ENCODE peak calls at places on chromosomes 3 and 15, in nine cellular contexts. One of them, this sample, is unnamed. For H3K4me1, the result is how much of the 10 kb centered on the place peaks cover.

GRCh38 chr3:47019201-47019600 is 39.7 kb downstream of the NBEAL2 start:
- DNase-seq in psoas muscle: no peak
- DNase-seq in right lobe of liver: no peak
- DNase-seq in neural progenitor cell: no peak
- DNase-seq in adipocyte: no peak
- DNase-seq in naive thymus-derived CD4-positive, alpha-beta T cell: no peak
- DNase-seq in spleen: no peak
- DNase-seq in Peyer's patch: no peak
- DNase-seq in esophagus squamous epithelium: no peak
- DNase-seq in this sample: peak

GRCh38 chr15:87626835-87627234 is 629.7 kb downstream of the NTRK3 start:
- DNase-seq in psoas muscle: no peak
- DNase-seq in right lobe of liver: no peak
- DNase-seq in neural progenitor cell: no peak
- DNase-seq in adipocyte: no peak
- DNase-seq in naive thymus-derived CD4-positive, alpha-beta T cell: no peak
- DNase-seq in spleen: no peak
- DNase-seq in Peyer's patch: no peak
- DNase-seq in esophagus squamous epithelium: no peak
- DNase-seq in this sample: no peak

GRCh38 chr15:61038387-61038786 is 190.7 kb downstream of the RORA start:
- DNase-seq in psoas muscle: no peak
- DNase-seq in right lobe of liver: no peak
- DNase-seq in neural progenitor cell: no peak
- DNase-seq in adipocyte: no peak
- DNase-seq in naive thymus-derived CD4-positive, alpha-beta T cell: no peak
- DNase-seq in spleen: no peak
- DNase-seq in Peyer's patch: no peak
- DNase-seq in esophagus squamous epithelium: no peak
- DNase-seq in this sample: peak

GRCh38 chr3:47629770-47630169 is 51.1 kb upstream of the CSPG5 start:
- DNase-seq in psoas muscle: no peak
- DNase-seq in right lobe of liver: no peak
- DNase-seq in neural progenitor cell: no peak
- DNase-seq in adipocyte: no peak
- DNase-seq in naive thymus-derived CD4-positive, alpha-beta T cell: no peak
- DNase-seq in spleen: no peak
- DNase-seq in Peyer's patch: no peak
- DNase-seq in esophagus squamous epithelium: no peak
- DNase-seq in this sample: no peak

GRCh38 chr3:188082040-188082439 is 71.9 kb upstream of the LPP start:
- DNase-seq in psoas muscle: no peak
- DNase-seq in right lobe of liver: no peak
- DNase-seq in neural progenitor cell: no peak
- DNase-seq in adipocyte: peak
- DNase-seq in naive thymus-derived CD4-positive, alpha-beta T cell: no peak
- DNase-seq in spleen: no peak
- DNase-seq in Peyer's patch: no peak
- DNase-seq in esophagus squamous epithelium: no peak
- DNase-seq in this sample: no peak

GRCh38 chr15:80199869-80200268 is 47.1 kb downstream of the FAH start:
- DNase-seq in psoas muscle: no peak
- DNase-seq in right lobe of liver: no peak
- DNase-seq in neural progenitor cell: no peak
- DNase-seq in adipocyte: no peak
- DNase-seq in naive thymus-derived CD4-positive, alpha-beta T cell: no peak
- DNase-seq in spleen: no peak
- DNase-seq in Peyer's patch: no peak
- DNase-seq in esophagus squamous epithelium: no peak
- DNase-seq in this sample: no peak

GRCh38 chr3:80007522-80007921 is 239.7 kb upstream of the ROBO1 start:
- DNase-seq in psoas muscle: no peak
- DNase-seq in right lobe of liver: no peak
- DNase-seq in neural progenitor cell: no peak
- DNase-seq in adipocyte: no peak
- DNase-seq in naive thymus-derived CD4-positive, alpha-beta T cell: no peak
- DNase-seq in spleen: no peak
- DNase-seq in Peyer's patch: no peak
- DNase-seq in esophagus squamous epithelium: no peak
- DNase-seq in this sample: no peak

GRCh38 chr3:43948013-43948412 is 257.3 kb downstream of the ABHD5 start:
- DNase-seq in psoas muscle: no peak
- DNase-seq in right lobe of liver: no peak
- DNase-seq in neural progenitor cell: no peak
- DNase-seq in adipocyte: no peak
- DNase-seq in naive thymus-derived CD4-positive, alpha-beta T cell: no peak
- DNase-seq in spleen: no peak
- DNase-seq in Peyer's patch: no peak
- DNase-seq in esophagus squamous epithelium: no peak
- DNase-seq in this sample: peak

GRCh38 chr3:123552095-123552714 is 32.6 kb downstream of the HACD2 start:
- DNase-seq in psoas muscle: no peak
- DNase-seq in right lobe of liver: no peak
- DNase-seq in neural progenitor cell: peak
- DNase-seq in adipocyte: peak
- DNase-seq in naive thymus-derived CD4-positive, alpha-beta T cell: no peak
- DNase-seq in spleen: no peak
- DNase-seq in Peyer's patch: no peak
- DNase-seq in esophagus squamous epithelium: no peak
- DNase-seq in this sample: peak

GRCh38 chr15:40846846-40847224 is 3.0 kb downstream of the SPINT1 start:
- DNase-seq in psoas muscle: no peak
- DNase-seq in right lobe of liver: no peak
- DNase-seq in neural progenitor cell: no peak
- DNase-seq in adipocyte: no peak
- DNase-seq in naive thymus-derived CD4-positive, alpha-beta T cell: no peak
- DNase-seq in spleen: peak
- DNase-seq in Peyer's patch: peak
- DNase-seq in esophagus squamous epithelium: no peak
- DNase-seq in this sample: peak

GRCh38 chr15:40550381-40551037 is 14.3 kb downstream of the CCDC32 start:
- DNase-seq in psoas muscle: no peak
- DNase-seq in right lobe of liver: no peak
- DNase-seq in neural progenitor cell: no peak
- DNase-seq in adipocyte: no peak
- DNase-seq in naive thymus-derived CD4-positive, alpha-beta T cell: no peak
- DNase-seq in spleen: no peak
- DNase-seq in Peyer's patch: peak
- DNase-seq in esophagus squamous epithelium: no peak
- DNase-seq in this sample: no peak

GRCh38 chr3:14633819-14634424 is 17.6 kb upstream of the CCDC174 start:
- DNase-seq in psoas muscle: peak
- DNase-seq in right lobe of liver: peak
- DNase-seq in neural progenitor cell: peak
- DNase-seq in adipocyte: peak
- DNase-seq in naive thymus-derived CD4-positive, alpha-beta T cell: peak
- DNase-seq in spleen: peak
- DNase-seq in Peyer's patch: peak
- DNase-seq in esophagus squamous epithelium: no peak
- DNase-seq in this sample: peak

GRCh38 chr3:124976378-124976777 is 41.8 kb upstream of the MUC13 start:
- DNase-seq in psoas muscle: no peak
- DNase-seq in right lobe of liver: no peak
- DNase-seq in neural progenitor cell: no peak
- DNase-seq in adipocyte: no peak
- DNase-seq in naive thymus-derived CD4-positive, alpha-beta T cell: no peak
- DNase-seq in spleen: no peak
- DNase-seq in Peyer's patch: no peak
- DNase-seq in esophagus squamous epithelium: no peak
- DNase-seq in this sample: peak

GRCh38 chr3:186208328-186208989 is 99.6 kb upstream of the ETV5 start:
- DNase-seq in psoas muscle: no peak
- DNase-seq in right lobe of liver: no peak
- DNase-seq in neural progenitor cell: no peak
- DNase-seq in adipocyte: no peak
- DNase-seq in naive thymus-derived CD4-positive, alpha-beta T cell: no peak
- DNase-seq in spleen: no peak
- DNase-seq in Peyer's patch: no peak
- DNase-seq in esophagus squamous epithelium: no peak
- DNase-seq in this sample: no peak

GRCh38 chr3:188507244-188507720 is 353.3 kb downstream of the LPP start:
- DNase-seq in psoas muscle: no peak
- DNase-seq in right lobe of liver: no peak
- DNase-seq in neural progenitor cell: no peak
- DNase-seq in adipocyte: peak
- DNase-seq in naive thymus-derived CD4-positive, alpha-beta T cell: no peak
- DNase-seq in spleen: no peak
- DNase-seq in Peyer's patch: no peak
- DNase-seq in esophagus squamous epithelium: no peak
- DNase-seq in this sample: no peak

GRCh38 chr3:23169551-23169950 is 33.6 kb upstream of the UBE2E2 start:
- DNase-seq in psoas muscle: no peak
- DNase-seq in right lobe of liver: no peak
- DNase-seq in neural progenitor cell: no peak
- DNase-seq in adipocyte: no peak
- DNase-seq in naive thymus-derived CD4-positive, alpha-beta T cell: no peak
- DNase-seq in spleen: no peak
- DNase-seq in Peyer's patch: no peak
- DNase-seq in esophagus squamous epithelium: no peak
- DNase-seq in this sample: no peak

DNA sequence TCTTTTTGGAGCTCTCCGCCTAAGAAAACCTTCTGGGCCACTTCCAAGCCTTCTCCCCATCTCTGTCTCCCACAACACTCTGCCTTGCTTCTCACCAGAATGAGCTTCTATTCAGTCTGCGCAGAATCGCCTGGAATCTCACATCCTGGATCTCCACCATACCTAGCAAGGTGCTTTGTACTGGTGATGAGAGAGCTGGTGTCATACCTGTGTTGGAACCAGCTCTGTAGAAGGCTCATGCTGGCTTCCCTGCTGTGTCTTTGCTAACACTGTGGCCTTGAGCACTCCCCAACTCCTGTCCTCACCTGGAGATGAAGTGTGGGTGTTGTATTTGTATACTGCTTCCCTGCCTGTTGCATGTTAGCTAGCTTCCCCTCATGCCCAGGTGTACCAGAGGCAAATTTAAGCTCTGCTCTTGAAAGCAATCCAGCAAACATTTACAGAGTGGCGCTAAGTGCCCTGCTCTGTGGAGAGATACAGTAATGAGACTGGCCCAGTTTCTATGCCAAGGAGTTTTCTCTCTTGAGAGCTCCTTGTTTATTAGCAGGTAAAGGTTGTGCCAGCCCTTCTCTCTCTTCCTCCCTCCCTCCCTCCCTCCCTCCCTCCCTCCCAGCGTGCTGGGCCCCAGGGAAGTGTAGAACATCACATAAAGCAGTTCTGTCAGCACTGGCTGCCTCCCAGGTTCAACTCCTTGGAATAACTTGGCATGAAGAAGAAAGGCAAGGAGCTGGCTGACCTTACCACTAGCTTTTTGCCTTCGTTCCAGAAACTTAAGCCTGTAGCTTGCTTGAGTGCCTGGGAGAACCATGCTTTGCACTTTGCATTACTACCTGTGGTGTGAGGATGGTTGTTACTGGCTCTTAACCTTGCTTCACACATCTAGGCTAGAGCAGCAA is 54.9 kb downstream of the TRIM71 start:
- DNase-seq in psoas muscle: no peak
- DNase-seq in right lobe of liver: no peak
- DNase-seq in neural progenitor cell: no peak
- DNase-seq in adipocyte: peak
- DNase-seq in naive thymus-derived CD4-positive, alpha-beta T cell: no peak
- DNase-seq in spleen: no peak
- DNase-seq in Peyer's patch: no peak
- DNase-seq in esophagus squamous epithelium: no peak
- DNase-seq in this sample: peak
- H3K4me1 ChIP-seq in psoas muscle: under half
- H3K4me1 ChIP-seq in right lobe of liver: under half
- H3K4me1 ChIP-seq in neural progenitor cell: half or more
- H3K4me1 ChIP-seq in adipocyte: under half
- H3K4me1 ChIP-seq in naive thymus-derived CD4-positive, alpha-beta T cell: under half
- H3K4me1 ChIP-seq in spleen: under half
- H3K4me1 ChIP-seq in Peyer's patch: under half
- H3K4me1 ChIP-seq in esophagus squamous epithelium: under half
- H3K4me1 ChIP-seq in this sample: under half

GRCh38 chr15:36907295-36907694 is 193.1 kb downstream of the MEIS2 start:
- DNase-seq in psoas muscle: no peak
- DNase-seq in right lobe of liver: no peak
- DNase-seq in neural progenitor cell: peak
- DNase-seq in adipocyte: no peak
- DNase-seq in naive thymus-derived CD4-positive, alpha-beta T cell: no peak
- DNase-seq in spleen: no peak
- DNase-seq in Peyer's patch: no peak
- DNase-seq in esophagus squamous epithelium: no peak
- DNase-seq in this sample: no peak
- H3K4me1 ChIP-seq in psoas muscle: under half
- H3K4me1 ChIP-seq in right lobe of liver: under half
- H3K4me1 ChIP-seq in neural progenitor cell: half or more
- H3K4me1 ChIP-seq in adipocyte: under half
- H3K4me1 ChIP-seq in naive thymus-derived CD4-positive, alpha-beta T cell: under half
- H3K4me1 ChIP-seq in spleen: under half
- H3K4me1 ChIP-seq in Peyer's patch: under half
- H3K4me1 ChIP-seq in esophagus squamous epithelium: half or more
- H3K4me1 ChIP-seq in this sample: under half

GRCh38 chr3:49163609-49164008 is 2.5 kb downstream of the CCDC71 start:
- DNase-seq in psoas muscle: no peak
- DNase-seq in right lobe of liver: no peak
- DNase-seq in neural progenitor cell: no peak
- DNase-seq in adipocyte: no peak
- DNase-seq in naive thymus-derived CD4-positive, alpha-beta T cell: no peak
- DNase-seq in spleen: no peak
- DNase-seq in Peyer's patch: no peak
- DNase-seq in esophagus squamous epithelium: no peak
- DNase-seq in this sample: no peak
- H3K4me1 ChIP-seq in psoas muscle: under half
- H3K4me1 ChIP-seq in right lobe of liver: under half
- H3K4me1 ChIP-seq in neural progenitor cell: under half
- H3K4me1 ChIP-seq in adipocyte: under half
- H3K4me1 ChIP-seq in naive thymus-derived CD4-positive, alpha-beta T cell: under half
- H3K4me1 ChIP-seq in spleen: under half
- H3K4me1 ChIP-seq in Peyer's patch: under half
- H3K4me1 ChIP-seq in esophagus squamous epithelium: under half
- H3K4me1 ChIP-seq in this sample: under half

GRCh38 chr3:161349529-161350278 is 21.6 kb downstream of the SPTSSB start:
- DNase-seq in psoas muscle: no peak
- DNase-seq in right lobe of liver: no peak
- DNase-seq in neural progenitor cell: no peak
- DNase-seq in adipocyte: peak
- DNase-seq in naive thymus-derived CD4-positive, alpha-beta T cell: no peak
- DNase-seq in spleen: no peak
- DNase-seq in Peyer's patch: no peak
- DNase-seq in esophagus squamous epithelium: no peak
- DNase-seq in this sample: peak

GRCh38 chr3:161354554-161354953 is 16.8 kb downstream of the SPTSSB start:
- DNase-seq in psoas muscle: no peak
- DNase-seq in right lobe of liver: no peak
- DNase-seq in neural progenitor cell: no peak
- DNase-seq in adipocyte: peak
- DNase-seq in naive thymus-derived CD4-positive, alpha-beta T cell: no peak
- DNase-seq in spleen: no peak
- DNase-seq in Peyer's patch: no peak
- DNase-seq in esophagus squamous epithelium: no peak
- DNase-seq in this sample: no peak

GRCh38 chr3:161350916-161351315 is 20.4 kb downstream of the SPTSSB start:
- DNase-seq in psoas muscle: no peak
- DNase-seq in right lobe of liver: no peak
- DNase-seq in neural progenitor cell: no peak
- DNase-seq in adipocyte: no peak
- DNase-seq in naive thymus-derived CD4-positive, alpha-beta T cell: no peak
- DNase-seq in spleen: no peak
- DNase-seq in Peyer's patch: no peak
- DNase-seq in esophagus squamous epithelium: no peak
- DNase-seq in this sample: no peak

GRCh38 chr3:161348791-161349400 is 22.4 kb downstream of the SPTSSB start:
- DNase-seq in psoas muscle: no peak
- DNase-seq in right lobe of liver: no peak
- DNase-seq in neural progenitor cell: no peak
- DNase-seq in adipocyte: no peak
- DNase-seq in naive thymus-derived CD4-positive, alpha-beta T cell: no peak
- DNase-seq in spleen: no peak
- DNase-seq in Peyer's patch: no peak
- DNase-seq in esophagus squamous epithelium: no peak
- DNase-seq in this sample: peak

GRCh38 chr3:161351330-161351729 is 20.0 kb downstream of the SPTSSB start:
- DNase-seq in psoas muscle: no peak
- DNase-seq in right lobe of liver: no peak
- DNase-seq in neural progenitor cell: no peak
- DNase-seq in adipocyte: no peak
- DNase-seq in naive thymus-derived CD4-positive, alpha-beta T cell: no peak
- DNase-seq in spleen: no peak
- DNase-seq in Peyer's patch: no peak
- DNase-seq in esophagus squamous epithelium: no peak
- DNase-seq in this sample: peak
- H3K4me1 ChIP-seq in psoas muscle: under half
- H3K4me1 ChIP-seq in right lobe of liver: under half
- H3K4me1 ChIP-seq in neural progenitor cell: under half
- H3K4me1 ChIP-seq in adipocyte: under half
- H3K4me1 ChIP-seq in naive thymus-derived CD4-positive, alpha-beta T cell: under half
- H3K4me1 ChIP-seq in spleen: under half
- H3K4me1 ChIP-seq in Peyer's patch: under half
- H3K4me1 ChIP-seq in esophagus squamous epithelium: half or more
- H3K4me1 ChIP-seq in this sample: under half

This sample was measured in PC-3.